ENCODE peak calls at places on chromosomes 3 and 15, in nine cellular contexts. A is psoas muscle, C is iPS-NIHi11, M is GM04504, O is amygdala, H is body of pancreas, E is DMS153, F is lung microvascular endothelial cell, J is cardiac septum. Y is an unnamed sample.

GRCh38 chr3:133967992-133968892 is 61.5 kb downstream of the SLCO2A1 start:
- DNase-seq in J (no peak), F (peak), H (no peak), C (no peak), A (no peak), M (no peak), O (no peak), E (no peak), Y (no peak)

GRCh38 chr15:58440181-58440910 is 8.6 kb downstream of the LIPC start:
- DNase-seq in F (peak), J (no peak), M (no peak), C (no peak), H (peak), A (no peak), O (no peak), E (no peak), Y (no peak)

GRCh38 chr3:12345584-12346494 is 57.0 kb downstream of the PPARG start:
- DNase-seq in J (no peak), C (no peak), M (no peak), A (no peak), E (no peak), H (no peak), F (no peak), O (no peak), Y (no peak)

GRCh38 chr3:66997560-66998074 is 490 bp upstream of the KBTBD8 start:
- DNase-seq in O (no peak), A (peak), F (no peak), J (no peak), C (no peak), M (peak), E (no peak), H (no peak), Y (no peak)

GRCh38 chr15:94615688-94616087 is 384.3 kb downstream of the MCTP2 start:
- DNase-seq in A (no peak), F (no peak), M (no peak), J (no peak), O (no peak), E (no peak), H (no peak), C (no peak), Y (no peak)

GRCh38 chr3:47163023-47163989 is 607 bp downstream of the SETD2 start:
- DNase-seq in F (peak), M (no peak), H (peak), O (no peak), E (no peak), A (peak), C (peak), J (peak), Y (peak)

GRCh38 chr3:12439161-12439560 is 45.1 kb upstream of the TSEN2 start:
- DNase-seq in C (no peak), A (no peak), H (no peak), E (no peak), M (no peak), F (no peak), O (no peak), J (no peak), Y (no peak)

GRCh38 chr15:92429378-92430066 is 35.8 kb downstream of the ST8SIA2 start:
- DNase-seq in M (peak), J (no peak), F (no peak), E (no peak), H (no peak), A (no peak), C (peak), O (no peak), Y (peak)

GRCh38 chr3:14175383-14176037 is 2.9 kb downstream of the XPC start:
- DNase-seq in C (no peak), O (no peak), A (no peak), J (no peak), H (no peak), M (peak), E (no peak), F (no peak), Y (no peak)

GRCh38 chr3:72123908-72124441 is 339.0 kb upstream of the PROK2 start:
- DNase-seq in M (peak), F (peak), C (peak), J (no peak), A (peak), E (no peak), O (no peak), H (peak), Y (no peak)

GRCh38 chr3:183306798-183307671 is 54.0 kb downstream of the B3GNT5 start:
- DNase-seq in A (peak), H (peak), J (peak), O (peak), C (peak), M (no peak), F (peak), E (no peak), Y (no peak)

GRCh38 chr15:72319360-72319984 is 485 bp downstream of the CELF6 start:
- DNase-seq in A (peak), O (no peak), H (peak), F (peak), E (no peak), C (peak), M (no peak), J (peak), Y (peak)

GRCh38 chr3:172274906-172275305 is 173.3 kb downstream of the GHSR start:
- DNase-seq in H (no peak), J (no peak), O (no peak), E (no peak), C (no peak), A (no peak), F (no peak), M (no peak), Y (no peak)

GRCh38 chr15:84911879-84912660 is 27.6 kb downstream of the SLC28A1 start:
- DNase-seq in J (peak), H (peak), M (peak), O (no peak), A (peak), F (peak), E (no peak), C (no peak), Y (no peak)

GRCh38 chr15:46815765-46816164 is 901.5 kb upstream of the SEMA6D start:
- DNase-seq in M (no peak), J (no peak), O (no peak), E (peak), F (no peak), A (no peak), H (peak), C (no peak), Y (no peak)

GRCh38 chr15:92922405-92923002 is 22.4 kb downstream of the CHD2 start:
- DNase-seq in E (no peak), C (no peak), A (no peak), H (no peak), M (no peak), F (no peak), O (no peak), J (no peak), Y (no peak)